ENCODE peak calls at places on chromosomes 16 and 17, in seven cellular contexts. Z is body of pancreas, J is esophagus squamous epithelium, Y is right atrium auricular region, K is cardiac fibroblast, M is stomach, E is GM10248. A is an unnamed sample.

GRCh38 chr17:38663125-38663751 is 11.5 kb downstream of the EPOP start:
- DNase-seq in M (peak; percentile 76), E (peak; percentile 78), Y (no peak), K (peak; percentile 57), J (no peak), Z (peak; percentile 78), A (peak; percentile 74)

GRCh38 chr16:19749571-19750080 is 31.6 kb downstream of the IQCK start:
- DNase-seq in M (no peak), Z (no peak), E (no peak), K (no peak), Y (no peak), J (no peak), A (no peak)

GRCh38 chr16:82504811-82505210 is 122.0 kb upstream of the CDH13 start:
- DNase-seq in K (no peak), J (no peak), E (no peak), Y (no peak), Z (no peak), M (no peak), A (no peak)

GRCh38 chr16:30924086-30924714 is 828 bp downstream of the FBXL19 start:
- DNase-seq in M (no peak), Z (peak; percentile 29), K (no peak), J (no peak), Y (no peak), E (peak; percentile 42), A (peak; percentile 57)

GRCh38 chr17:59527325-59527917 is 38.0 kb upstream of the DHX40 start:
- DNase-seq in K (no peak), Y (no peak), E (no peak), Z (no peak), J (no peak), M (no peak), A (no peak)

GRCh38 chr16:86052115-86052670 is 153.2 kb downstream of the IRF8 start:
- DNase-seq in M (no peak), J (no peak), Y (no peak), Z (no peak), K (no peak), E (no peak), A (no peak)

GRCh38 chr17:40953876-40954275 is 12.9 kb downstream of the KRT39 start:
- DNase-seq in Z (no peak), K (peak; percentile 2), M (no peak), J (no peak), Y (no peak), E (no peak), A (no peak)

GRCh38 chr17:76957600-76958464 is 89.6 kb downstream of the MGAT5B start:
- DNase-seq in K (no peak), E (no peak), M (no peak), Z (no peak), Y (no peak), J (no peak), A (no peak)

GRCh38 chr17:69287168-69287567 is 39.8 kb downstream of the ABCA5 start:
- DNase-seq in K (no peak), Z (no peak), Y (no peak), E (no peak), M (no peak), J (no peak), A (no peak)

GRCh38 chr16:85129846-85130706 is 17.8 kb upstream of the CIBAR2 start:
- DNase-seq in K (peak; percentile 89), Z (no peak), M (no peak), E (no peak), J (no peak), Y (no peak), A (no peak)

GRCh38 chr16:14303654-14304394 is 232.7 kb downstream of the MRTFB start:
- DNase-seq in Y (no peak), J (no peak), E (no peak), M (no peak), K (no peak), Z (peak; percentile 55), A (no peak)

GRCh38 chr16:59170065-59170712 is 436.1 kb upstream of the GOT2 start:
- DNase-seq in J (no peak), Y (no peak), M (no peak), E (no peak), Z (no peak), K (no peak), A (no peak)

GRCh38 chr16:48365601-48366164 is 19.5 kb downstream of the SIAH1 start:
- DNase-seq in M (peak; percentile 94), Y (peak; percentile 90), J (peak; percentile 32), Z (peak; percentile 92), K (peak; percentile 91), E (peak; percentile 86), A (peak; percentile 95)

GRCh38 chr17:80346498-80347275 is 68.3 kb upstream of the ENDOV start:
- DNase-seq in E (no peak), M (no peak), K (no peak), Z (no peak), Y (no peak), J (no peak), A (no peak)

GRCh38 chr17:76947771-76948170 is 79.6 kb downstream of the MGAT5B start:
- DNase-seq in E (no peak), M (no peak), Z (no peak), Y (no peak), K (no peak), J (no peak), A (no peak)

GRCh38 chr17:40958086-40958953 is 8.4 kb downstream of the KRT39 start:
- DNase-seq in J (no peak), Y (no peak), Z (peak; percentile 35), M (peak; percentile 58), E (no peak), K (no peak), A (no peak)

GRCh38 chr16:2468142-2468724 is 2.9 kb upstream of the NTN3 start:
- DNase-seq in E (peak; percentile 56), J (no peak), Y (no peak), M (no peak), K (no peak), Z (no peak), A (no peak)

GRCh38 chr16:2466667-2467300 is 4.3 kb upstream of the NTN3 start:
- DNase-seq in K (no peak), J (no peak), M (no peak), Y (no peak), Z (no peak), E (no peak), A (no peak)

GRCh38 chr16:2468725-2469398 is 2.2 kb upstream of the NTN3 start:
- DNase-seq in Z (peak; percentile 33), Y (no peak), J (no peak), M (no peak), K (no peak), E (peak; percentile 80), A (no peak)

GRCh38 chr16:2465653-2466415 is 5.3 kb upstream of the NTN3 start:
- DNase-seq in Z (no peak), M (no peak), E (no peak), Y (no peak), J (no peak), K (no peak), A (no peak)

GRCh38 chr16:2467301-2468141 is 3.6 kb upstream of the NTN3 start:
- DNase-seq in E (peak; percentile 67), Y (peak; percentile 87), M (peak; percentile 72), K (peak; percentile 76), Z (peak; percentile 79), J (no peak), A (peak; percentile 77)
- TF ChIP-seq CTCF in E (peak; percentile 16), Y (no peak), M (no peak), K (no peak), Z (no peak), J (no peak), A (no peak)

GRCh38 chr17:49842846-49843245 is 5.0 kb downstream of the TAC4 start:
- DNase-seq in M (no peak), K (no peak), J (no peak), Z (no peak), Y (no peak), E (no peak), A (no peak)

GRCh38 chr17:49845210-49845782 is 2.6 kb downstream of the TAC4 start:
- DNase-seq in K (peak; percentile 48), Y (no peak), Z (no peak), M (no peak), J (no peak), E (no peak), A (no peak)

GRCh38 chr17:49841548-49841947 is 6.3 kb downstream of the TAC4 start:
- DNase-seq in E (no peak), J (no peak), Z (no peak), Y (no peak), K (no peak), M (no peak), A (no peak)

GRCh38 chr17:49846938-49847712 is 744 bp downstream of the TAC4 start:
- DNase-seq in K (no peak), M (no peak), J (no peak), E (no peak), Y (no peak), Z (no peak), A (no peak)

DNA sequence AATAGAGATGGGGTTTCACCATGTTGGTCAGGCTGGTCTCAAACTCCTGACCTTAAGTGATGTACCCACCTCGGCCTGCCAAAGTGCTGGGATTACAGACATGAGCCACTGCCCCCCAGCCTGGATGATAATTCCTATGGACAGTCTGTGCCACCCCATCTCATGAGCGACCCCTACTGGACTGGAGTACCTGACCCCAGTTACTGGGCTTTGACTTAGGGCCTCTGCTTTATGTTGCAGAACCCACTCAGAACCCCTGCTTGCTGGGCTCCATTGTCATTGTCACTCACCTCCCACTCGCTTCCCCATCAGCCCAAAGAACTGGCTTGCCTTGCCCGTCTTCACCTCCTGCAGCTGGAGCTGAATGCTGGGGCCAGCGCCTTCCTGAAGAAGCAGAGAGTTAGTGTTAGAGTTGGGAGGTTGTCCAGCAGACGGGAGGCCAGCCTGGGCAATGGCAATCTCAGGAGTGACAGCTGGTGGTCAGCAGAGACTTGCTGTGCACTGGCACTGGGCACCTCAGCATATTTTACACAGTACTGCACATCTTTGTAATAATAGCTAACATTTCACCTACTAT is 4.0 kb downstream of the TAC4 start:
- DNase-seq in Y (no peak), Z (no peak), E (no peak), M (no peak), J (no peak), K (no peak), A (no peak)
- TF ChIP-seq CTCF in Y (no peak), Z (no peak), E (peak; percentile 41), M (no peak), J (no peak), K (peak; percentile 67), A (peak; percentile 27)

GRCh38 chr16:57828272-57829161 is 26.2 kb upstream of the KIFC3 start:
- DNase-seq in E (no peak), M (no peak), J (no peak), K (no peak), Y (no peak), Z (no peak), A (no peak)
- TF ChIP-seq CTCF in E (no peak), M (no peak), J (no peak), K (no peak), Y (no peak), Z (no peak), A (no peak)

GRCh38 chr17:82649501-82650261 is 1.4 kb upstream of the WDR45B start:
- DNase-seq in Y (no peak), K (no peak), Z (no peak), J (no peak), M (no peak), E (no peak), A (no peak)

GRCh38 chr17:82648761-82649474 is 674 bp upstream of the WDR45B start:
- DNase-seq in J (peak; percentile 38), Z (peak; percentile 52), K (no peak), M (peak; percentile 43), Y (peak; percentile 68), E (peak; percentile 79), A (peak; percentile 78)

GRCh38 chr17:82645516-82645915 is 2.7 kb downstream of the WDR45B start:
- DNase-seq in Y (no peak), E (no peak), Z (no peak), K (no peak), J (no peak), M (no peak), A (peak; percentile 45)

GRCh38 chr17:82648165-82648668 is at the start of gene WDR45B:
- DNase-seq in E (peak; percentile 99), Z (peak; percentile 98), M (peak; percentile 98), J (peak; percentile 79), Y (peak; percentile 95), K (peak; percentile 99), A (peak; percentile 98)

GRCh38 chr17:82647593-82648164 is 565 bp downstream of the WDR45B start:
- DNase-seq in Z (peak; percentile 37), Y (no peak), J (no peak), K (peak; percentile 20), E (peak; percentile 53), M (peak; percentile 42), A (no peak)
- TF ChIP-seq CTCF in Z (no peak), Y (no peak), J (no peak), K (peak; percentile 11), E (peak; percentile 7), M (no peak), A (no peak)